ENCODE peak calls at places on chromosomes 13 and 19, in six cellular contexts. One of them, this sample, is unnamed.

GRCh38 chr13:20351279-20352022 is 119.3 kb upstream of the GJB6 start:
- DNase-seq in lung: peak
- DNase-seq in thoracic aorta: no peak
- DNase-seq in heart right ventricle: no peak
- DNase-seq in ovary: no peak
- DNase-seq in astrocyte of the spinal cord: peak
- DNase-seq in this sample: no peak

GRCh38 chr19:640156-640548 is 473 bp downstream of the FGF22 start:
- DNase-seq in ovary: no peak
- DNase-seq in heart right ventricle: no peak
- DNase-seq in thoracic aorta: no peak
- DNase-seq in astrocyte of the spinal cord: no peak
- DNase-seq in lung: no peak
- DNase-seq in this sample: no peak

GRCh38 chr13:102267191-102267590 is 134.7 kb downstream of the FGF14 start:
- DNase-seq in thoracic aorta: no peak
- DNase-seq in ovary: no peak
- DNase-seq in astrocyte of the spinal cord: no peak
- DNase-seq in lung: no peak
- DNase-seq in heart right ventricle: no peak
- DNase-seq in this sample: peak

GRCh38 chr13:97506511-97506910 is 72.5 kb downstream of the RAP2A start:
- DNase-seq in lung: no peak
- DNase-seq in astrocyte of the spinal cord: no peak
- DNase-seq in thoracic aorta: no peak
- DNase-seq in ovary: no peak
- DNase-seq in heart right ventricle: no peak
- DNase-seq in this sample: peak

GRCh38 chr19:56750658-56751057 is 79.1 kb upstream of the ZNF835 start:
- DNase-seq in ovary: no peak
- DNase-seq in astrocyte of the spinal cord: no peak
- DNase-seq in lung: no peak
- DNase-seq in heart right ventricle: no peak
- DNase-seq in thoracic aorta: no peak
- DNase-seq in this sample: no peak

GRCh38 chr13:20901668-20902437 is 693 bp downstream of the XPO4 start:
- DNase-seq in astrocyte of the spinal cord: peak
- DNase-seq in ovary: peak
- DNase-seq in thoracic aorta: no peak
- DNase-seq in heart right ventricle: peak
- DNase-seq in lung: peak
- DNase-seq in this sample: peak

GRCh38 chr13:100442095-100442832 is 146.3 kb downstream of the GGACT start:
- DNase-seq in thoracic aorta: no peak
- DNase-seq in ovary: no peak
- DNase-seq in heart right ventricle: no peak
- DNase-seq in lung: no peak
- DNase-seq in astrocyte of the spinal cord: no peak
- DNase-seq in this sample: no peak

GRCh38 chr19:50912102-50912599 is 956 bp upstream of the KLK4 start:
- DNase-seq in ovary: no peak
- DNase-seq in lung: no peak
- DNase-seq in thoracic aorta: no peak
- DNase-seq in astrocyte of the spinal cord: no peak
- DNase-seq in heart right ventricle: no peak
- DNase-seq in this sample: no peak

GRCh38 chr13:109159650-109160309 is 530.4 kb downstream of the MYO16 start:
- DNase-seq in astrocyte of the spinal cord: no peak
- DNase-seq in lung: no peak
- DNase-seq in ovary: no peak
- DNase-seq in heart right ventricle: no peak
- DNase-seq in thoracic aorta: no peak
- DNase-seq in this sample: no peak

GRCh38 chr13:36323951-36324566 is 22.1 kb downstream of the SPART start:
- DNase-seq in heart right ventricle: no peak
- DNase-seq in astrocyte of the spinal cord: peak
- DNase-seq in ovary: no peak
- DNase-seq in thoracic aorta: no peak
- DNase-seq in lung: no peak
- DNase-seq in this sample: no peak

GRCh38 chr13:32022292-32022691 is 9.3 kb upstream of the FRY start:
- DNase-seq in astrocyte of the spinal cord: no peak
- DNase-seq in ovary: no peak
- DNase-seq in thoracic aorta: no peak
- DNase-seq in lung: no peak
- DNase-seq in heart right ventricle: peak
- DNase-seq in this sample: no peak

GRCh38 chr13:39603424-39603947 is 493 bp upstream of the LHFPL6 start:
- DNase-seq in thoracic aorta: no peak
- DNase-seq in astrocyte of the spinal cord: peak
- DNase-seq in lung: peak
- DNase-seq in ovary: peak
- DNase-seq in heart right ventricle: peak
- DNase-seq in this sample: peak

GRCh38 chr13:20998649-20999415 is 62.6 kb downstream of the LATS2 start:
- DNase-seq in lung: no peak
- DNase-seq in thoracic aorta: no peak
- DNase-seq in heart right ventricle: no peak
- DNase-seq in astrocyte of the spinal cord: no peak
- DNase-seq in ovary: no peak
- DNase-seq in this sample: no peak

GRCh38 chr19:54415208-54415900 is at the start of gene TTYH1:
- DNase-seq in thoracic aorta: no peak
- DNase-seq in heart right ventricle: no peak
- DNase-seq in lung: no peak
- DNase-seq in astrocyte of the spinal cord: no peak
- DNase-seq in ovary: no peak
- DNase-seq in this sample: no peak

GRCh38 chr13:37070956-37071355 is 11.5 kb upstream of the SUPT20H start:
- DNase-seq in thoracic aorta: no peak
- DNase-seq in heart right ventricle: no peak
- DNase-seq in lung: no peak
- DNase-seq in ovary: no peak
- DNase-seq in astrocyte of the spinal cord: no peak
- DNase-seq in this sample: no peak

GRCh38 chr19:2549701-2550191 is 73.8 kb downstream of the GADD45B start:
- DNase-seq in heart right ventricle: peak
- DNase-seq in astrocyte of the spinal cord: peak
- DNase-seq in lung: peak
- DNase-seq in ovary: peak
- DNase-seq in thoracic aorta: no peak
- DNase-seq in this sample: peak

GRCh38 chr13:48783181-48783630 is 129.5 kb downstream of the CYSLTR2 start:
- DNase-seq in ovary: peak
- DNase-seq in lung: peak
- DNase-seq in astrocyte of the spinal cord: peak
- DNase-seq in heart right ventricle: peak
- DNase-seq in thoracic aorta: peak
- DNase-seq in this sample: peak
- TF ChIP-seq CTCF in ovary: no peak
- TF ChIP-seq CTCF in lung: no peak
- TF ChIP-seq CTCF in astrocyte of the spinal cord: no peak
- TF ChIP-seq CTCF in heart right ventricle: no peak
- TF ChIP-seq CTCF in thoracic aorta: no peak
- TF ChIP-seq CTCF in this sample: no peak

GRCh38 chr13:74290324-74290773 is 156.1 kb upstream of the KLF12 start:
- DNase-seq in ovary: peak
- DNase-seq in heart right ventricle: peak
- DNase-seq in thoracic aorta: no peak
- DNase-seq in astrocyte of the spinal cord: peak
- DNase-seq in lung: no peak
- DNase-seq in this sample: no peak

GRCh38 chr13:74288361-74288911 is 154.2 kb upstream of the KLF12 start:
- DNase-seq in thoracic aorta: no peak
- DNase-seq in ovary: peak
- DNase-seq in astrocyte of the spinal cord: peak
- DNase-seq in heart right ventricle: peak
- DNase-seq in lung: no peak
- DNase-seq in this sample: no peak

GRCh38 chr13:74289861-74290260 is 155.7 kb upstream of the KLF12 start:
- DNase-seq in ovary: no peak
- DNase-seq in heart right ventricle: no peak
- DNase-seq in thoracic aorta: no peak
- DNase-seq in astrocyte of the spinal cord: no peak
- DNase-seq in lung: no peak
- DNase-seq in this sample: no peak

GRCh38 chr13:74289130-74289529 is 154.9 kb upstream of the KLF12 start:
- DNase-seq in astrocyte of the spinal cord: no peak
- DNase-seq in lung: no peak
- DNase-seq in ovary: no peak
- DNase-seq in thoracic aorta: no peak
- DNase-seq in heart right ventricle: no peak
- DNase-seq in this sample: no peak

GRCh38 chr13:74287672-74288169 is 153.5 kb upstream of the KLF12 start:
- DNase-seq in ovary: peak
- DNase-seq in thoracic aorta: peak
- DNase-seq in heart right ventricle: peak
- DNase-seq in lung: peak
- DNase-seq in astrocyte of the spinal cord: peak
- DNase-seq in this sample: peak
- H3K4me3 ChIP-seq in ovary: no peak
- H3K4me3 ChIP-seq in thoracic aorta: peak
- H3K4me3 ChIP-seq in heart right ventricle: peak
- H3K4me3 ChIP-seq in lung: no peak
- H3K4me3 ChIP-seq in astrocyte of the spinal cord: peak
- H3K4me3 ChIP-seq in this sample: peak

GRCh38 chr19:10565028-10565566 is 713 bp downstream of the KRI1 start:
- DNase-seq in lung: no peak
- DNase-seq in astrocyte of the spinal cord: peak
- DNase-seq in ovary: peak
- DNase-seq in thoracic aorta: no peak
- DNase-seq in heart right ventricle: peak
- DNase-seq in this sample: peak
- TF ChIP-seq CTCF in lung: no peak
- TF ChIP-seq CTCF in astrocyte of the spinal cord: peak
- TF ChIP-seq CTCF in ovary: no peak
- TF ChIP-seq CTCF in thoracic aorta: no peak
- TF ChIP-seq CTCF in heart right ventricle: no peak
- TF ChIP-seq CTCF in this sample: peak

DNA sequence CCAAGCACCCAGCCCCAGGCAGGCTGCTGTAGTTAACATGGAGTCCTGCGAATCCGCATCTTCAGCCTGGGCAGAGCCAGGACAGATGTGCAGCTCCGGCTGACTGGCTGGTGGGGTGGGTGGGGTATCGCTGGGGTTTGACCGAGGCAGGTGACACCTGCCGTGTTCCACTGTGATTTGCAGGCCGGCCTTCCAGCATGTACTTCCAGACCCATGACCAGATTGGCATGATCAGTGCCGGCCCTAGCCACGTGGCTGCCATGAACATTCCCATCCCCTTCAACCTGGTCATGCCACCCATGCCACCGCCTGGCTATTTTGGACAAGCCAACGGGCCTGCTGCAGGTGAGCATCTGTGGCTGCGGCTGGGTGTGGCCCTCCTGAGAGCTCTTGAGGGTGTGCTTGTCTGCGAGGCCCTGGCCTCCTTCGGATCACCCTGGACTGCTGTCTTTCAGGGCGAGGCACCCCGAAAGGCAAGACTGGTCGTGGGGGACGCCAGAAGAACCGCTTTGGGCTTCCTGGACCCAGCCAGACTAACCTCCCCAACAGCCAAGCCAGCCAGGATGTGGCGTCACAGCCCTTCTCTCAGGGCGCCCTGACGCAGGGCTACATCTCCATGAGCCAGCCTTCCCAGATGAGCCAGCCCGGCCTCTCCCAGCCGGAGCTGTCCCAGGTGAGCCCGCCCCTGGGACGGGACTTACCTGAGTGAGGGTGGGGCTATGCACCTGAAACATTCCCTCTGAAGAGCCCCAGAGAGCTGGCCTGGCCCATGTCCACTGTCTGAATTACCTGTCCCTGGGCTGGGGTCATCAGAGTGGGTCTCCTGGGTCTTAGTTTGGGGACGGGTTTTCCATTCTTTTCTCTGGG is 30.6 kb downstream of the CERS1 start:
- DNase-seq in thoracic aorta: no peak
- DNase-seq in ovary: no peak
- DNase-seq in heart right ventricle: no peak
- DNase-seq in astrocyte of the spinal cord: no peak
- DNase-seq in lung: no peak
- DNase-seq in this sample: no peak
- H3K4me3 ChIP-seq in thoracic aorta: no peak
- H3K4me3 ChIP-seq in ovary: no peak
- H3K4me3 ChIP-seq in heart right ventricle: no peak
- H3K4me3 ChIP-seq in astrocyte of the spinal cord: no peak
- H3K4me3 ChIP-seq in lung: no peak
- H3K4me3 ChIP-seq in this sample: no peak

DNA sequence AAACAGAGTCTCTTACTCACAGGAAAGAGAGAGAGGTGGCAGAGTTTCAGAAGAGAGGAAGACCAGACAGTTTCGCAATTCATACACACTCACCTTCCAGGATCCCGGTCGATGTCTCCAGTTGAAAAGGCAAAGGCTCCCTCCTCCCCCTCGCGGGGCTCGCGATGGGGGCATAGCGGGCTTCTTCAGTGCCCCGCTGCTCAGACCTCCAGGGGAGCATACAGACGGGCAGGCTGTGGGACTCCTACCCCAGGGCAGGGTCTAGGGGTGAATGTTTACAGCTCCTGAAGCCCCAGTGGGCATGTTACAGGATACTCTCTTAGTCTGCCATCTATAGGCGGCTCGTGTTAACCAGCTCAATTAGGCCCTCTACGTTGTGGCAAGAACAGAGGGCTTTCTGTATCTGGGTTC is 139.2 kb downstream of the SLITRK5 start:
- DNase-seq in ovary: no peak
- DNase-seq in heart right ventricle: no peak
- DNase-seq in lung: no peak
- DNase-seq in thoracic aorta: no peak
- DNase-seq in astrocyte of the spinal cord: no peak
- DNase-seq in this sample: no peak
- TF ChIP-seq CTCF in ovary: no peak
- TF ChIP-seq CTCF in heart right ventricle: no peak
- TF ChIP-seq CTCF in lung: no peak
- TF ChIP-seq CTCF in thoracic aorta: no peak
- TF ChIP-seq CTCF in astrocyte of the spinal cord: no peak
- TF ChIP-seq CTCF in this sample: no peak

GRCh38 chr19:46634656-46635218 is 1.3 kb downstream of the GNG8 start:
- DNase-seq in heart right ventricle: no peak
- DNase-seq in lung: no peak
- DNase-seq in astrocyte of the spinal cord: no peak
- DNase-seq in thoracic aorta: no peak
- DNase-seq in ovary: peak
- DNase-seq in this sample: no peak
- H3K4me3 ChIP-seq in heart right ventricle: no peak
- H3K4me3 ChIP-seq in lung: no peak
- H3K4me3 ChIP-seq in astrocyte of the spinal cord: peak
- H3K4me3 ChIP-seq in thoracic aorta: peak
- H3K4me3 ChIP-seq in ovary: peak
- H3K4me3 ChIP-seq in this sample: peak

GRCh38 chr19:15159251-15159650 is 41.5 kb downstream of the NOTCH3 start:
- DNase-seq in lung: no peak
- DNase-seq in ovary: no peak
- DNase-seq in astrocyte of the spinal cord: peak
- DNase-seq in heart right ventricle: no peak
- DNase-seq in thoracic aorta: no peak
- DNase-seq in this sample: no peak

GRCh38 chr19:15166700-15167099 is 34.1 kb downstream of the NOTCH3 start:
- DNase-seq in lung: no peak
- DNase-seq in ovary: no peak
- DNase-seq in heart right ventricle: no peak
- DNase-seq in astrocyte of the spinal cord: no peak
- DNase-seq in thoracic aorta: no peak
- DNase-seq in this sample: no peak

GRCh38 chr19:15156391-15156790 is 44.4 kb downstream of the NOTCH3 start:
- DNase-seq in astrocyte of the spinal cord: no peak
- DNase-seq in lung: no peak
- DNase-seq in thoracic aorta: no peak
- DNase-seq in heart right ventricle: no peak
- DNase-seq in ovary: no peak
- DNase-seq in this sample: no peak

GRCh38 chr19:15161028-15161984 is 39.5 kb downstream of the NOTCH3 start:
- DNase-seq in heart right ventricle: no peak
- DNase-seq in astrocyte of the spinal cord: no peak
- DNase-seq in thoracic aorta: no peak
- DNase-seq in lung: no peak
- DNase-seq in ovary: no peak
- DNase-seq in this sample: no peak
- TF ChIP-seq CTCF in heart right ventricle: peak
- TF ChIP-seq CTCF in astrocyte of the spinal cord: peak
- TF ChIP-seq CTCF in thoracic aorta: no peak
- TF ChIP-seq CTCF in lung: no peak
- TF ChIP-seq CTCF in ovary: no peak
- TF ChIP-seq CTCF in this sample: peak

This sample was measured in foreskin fibroblast.